ENCODE peak calls at places on chromosome 18, in five cellular contexts. X, R, S, B and F are unnamed samples.

GRCh38 chr18:40949138-40949949 is 1005.7 kb upstream of the PIK3C3 start:
- DNase-seq in X (no peak), R (no peak), S (no peak), B (no peak), F (no peak)

GRCh38 chr18:59512025-59512710 is 153.1 kb upstream of the LMAN1 start:
- DNase-seq in X (no peak), R (no peak), S (no peak), B (no peak), F (no peak)

GRCh38 chr18:37385846-37386435 is 179.7 kb downstream of the CELF4 start:
- DNase-seq in X (no peak), R (no peak), S (peak; percentile 13), B (no peak), F (no peak)

GRCh38 chr18:31685097-31686082 is 1.0 kb upstream of the B4GALT6 start:
- DNase-seq in X (peak; percentile 92), R (peak; percentile 37), S (peak; percentile 80), B (peak; percentile 72), F (no peak)

GRCh38 chr18:43661570-43661969 is 384.3 kb upstream of the SYT4 start:
- DNase-seq in X (peak; percentile 62), R (no peak), S (peak; percentile 71), B (peak; percentile 2), F (peak; percentile 46)

GRCh38 chr18:76458522-76459311 is 36.3 kb downstream of the ZNF516 start:
- DNase-seq in X (peak; percentile 34), R (no peak), S (no peak), B (no peak), F (no peak)

GRCh38 chr18:73719611-73720010 is 428.0 kb downstream of the FBXO15 start:
- DNase-seq in X (no peak), R (no peak), S (no peak), B (no peak), F (no peak)

GRCh38 chr18:43420950-43421349 is 143.7 kb upstream of the SYT4 start:
- DNase-seq in X (no peak), R (no peak), S (no peak), B (no peak), F (no peak)

GRCh38 chr18:23401400-23402347 is 51.4 kb upstream of the RIOK3 start:
- DNase-seq in X (peak; percentile 82), R (no peak), S (peak; percentile 83), B (peak; percentile 18), F (no peak)

GRCh38 chr18:22591231-22591630 is 173.5 kb upstream of the CTAGE1 start:
- DNase-seq in X (no peak), R (no peak), S (peak; percentile 93), B (no peak), F (no peak)

GRCh38 chr18:54222922-54223567 is 1.4 kb downstream of the MBD2 start:
- DNase-seq in X (no peak), R (no peak), S (no peak), B (no peak), F (no peak)

GRCh38 chr18:77054288-77054605 is 78.3 kb downstream of the MBP start:
- DNase-seq in X (no peak), R (peak; percentile 82), S (no peak), B (no peak), F (no peak)

GRCh38 chr18:77114564-77115391 is 17.8 kb downstream of the MBP start:
- DNase-seq in X (peak; percentile 74), R (peak; percentile 98), S (peak; percentile 70), B (peak; percentile 87), F (peak; percentile 65)

GRCh38 chr18:67525328-67526110 is 9.0 kb upstream of the DSEL start:
- DNase-seq in X (peak; percentile 68), R (no peak), S (peak; percentile 99), B (peak; percentile 43), F (peak; percentile 94)

GRCh38 chr18:9413586-9413985 is 61.7 kb upstream of the RALBP1 start:
- DNase-seq in X (no peak), R (no peak), S (peak; percentile 60), B (no peak), F (peak; percentile 84)

GRCh38 chr18:9429662-9429993 is 45.7 kb upstream of the RALBP1 start:
- DNase-seq in X (no peak), R (no peak), S (no peak), B (no peak), F (no peak)

GRCh38 chr18:23437357-23438045 is 15.6 kb upstream of the RIOK3 start:
- DNase-seq in X (peak; percentile 92), R (peak; percentile 54), S (peak; percentile 69), B (peak; percentile 65), F (peak; percentile 12)

GRCh38 chr18:29164993-29165599 is 988.2 kb upstream of the CDH2 start:
- DNase-seq in X (no peak), R (no peak), S (peak; percentile 96), B (no peak), F (peak; percentile 52)

GRCh38 chr18:79599503-79599931 is 80.1 kb upstream of the CTDP1 start:
- DNase-seq in X (no peak), R (no peak), S (peak; percentile 83), B (no peak), F (peak; percentile 40)

GRCh38 chr18:74546751-74547530 is 12.6 kb downstream of the CNDP1 start:
- DNase-seq in X (no peak), R (no peak), S (peak; percentile 19), B (no peak), F (no peak)

GRCh38 chr18:9103488-9103887 is 989 bp downstream of the NDUFV2 start:
- DNase-seq in X (no peak), R (no peak), S (no peak), B (no peak), F (no peak)

GRCh38 chr18:32277492-32277988 is 87.7 kb downstream of the MEP1B start:
- DNase-seq in X (no peak), R (no peak), S (no peak), B (no peak), F (no peak)

GRCh38 chr18:77369644-77370043 is 120.0 kb downstream of the GALR1 start:
- DNase-seq in X (no peak), R (no peak), S (no peak), B (no peak), F (no peak)

GRCh38 chr18:21241224-21242131 is 554 bp upstream of the GREB1L start:
- DNase-seq in X (peak; percentile 69), R (no peak), S (no peak), B (no peak), F (no peak)

GRCh38 chr18:3061581-3062416 is 48.9 kb upstream of the LPIN2 start:
- DNase-seq in X (peak; percentile 37), R (no peak), S (no peak), B (no peak), F (no peak)

GRCh38 chr18:21408681-21409080 is 166.6 kb downstream of the GREB1L start:
- DNase-seq in X (no peak), R (no peak), S (no peak), B (no peak), F (no peak)

GRCh38 chr18:4789506-4789905 is 334.4 kb upstream of the DLGAP1 start:
- DNase-seq in X (no peak), R (no peak), S (no peak), B (no peak), F (no peak)

GRCh38 chr18:44098551-44099098 is 582.1 kb upstream of the SETBP1 start:
- DNase-seq in X (peak; percentile 85), R (no peak), S (peak; percentile 50), B (no peak), F (no peak)

GRCh38 chr18:10008006-10008647 is 94.3 kb downstream of the VAPA start:
- DNase-seq in X (peak; percentile 1), R (no peak), S (no peak), B (no peak), F (no peak)

GRCh38 chr18:47876813-47877212 is 53.6 kb downstream of the SMAD2 start:
- DNase-seq in X (no peak), R (no peak), S (no peak), B (no peak), F (no peak)
- TF ChIP-seq CTCF in X (peak; percentile 63), R (no peak), S (no peak), B (no peak), F (no peak)

DNA sequence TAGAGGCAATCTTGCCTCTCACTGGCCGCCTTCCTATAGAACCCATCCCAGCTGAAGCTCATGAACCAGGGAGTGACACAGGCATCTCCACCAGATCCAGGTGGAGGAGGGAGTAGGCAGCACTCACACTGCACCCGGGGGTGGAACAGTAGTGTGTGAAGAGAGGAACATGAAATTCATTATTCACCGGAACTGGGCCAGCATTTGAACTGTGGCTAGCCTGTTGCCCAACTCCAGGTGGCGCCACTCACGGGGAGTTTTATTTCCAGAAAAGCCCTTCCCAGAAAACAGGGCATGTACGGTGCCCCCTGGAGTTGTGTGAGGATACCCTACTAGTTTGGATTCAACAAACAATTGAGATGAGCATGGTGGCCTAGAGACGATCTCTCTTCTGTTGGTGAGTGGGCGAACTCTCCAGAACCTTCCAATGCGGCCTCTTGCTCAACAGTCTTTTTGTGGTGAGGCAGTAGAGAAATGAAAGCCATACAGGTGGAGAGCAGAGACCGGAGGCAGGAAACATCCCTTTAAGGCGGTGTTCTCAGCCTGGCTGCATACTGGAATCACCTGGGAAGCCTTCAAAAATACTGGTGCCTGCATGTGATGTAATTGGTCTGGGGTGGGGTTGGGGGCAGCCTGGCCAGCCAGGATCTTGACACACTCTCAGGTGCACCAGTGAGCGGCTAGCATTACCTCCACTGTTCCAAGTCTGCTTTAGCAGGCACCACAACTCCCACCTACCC is 73.5 kb upstream of the NEDD4L start:
- DNase-seq in X (peak; percentile 84), R (no peak), S (no peak), B (no peak), F (no peak)
- TF ChIP-seq CTCF in X (peak; percentile 85), R (no peak), S (peak; percentile 27), B (peak; percentile 18), F (no peak)

GRCh38 chr18:13005289-13005688 is 14.1 kb downstream of the CEP192 start:
- DNase-seq in X (no peak), R (no peak), S (no peak), B (no peak), F (no peak)

GRCh38 chr18:13006731-13007550 is 15.8 kb downstream of the CEP192 start:
- DNase-seq in X (no peak), R (no peak), S (no peak), B (no peak), F (no peak)

GRCh38 chr18:12998332-12999060 is 7.3 kb downstream of the CEP192 start:
- DNase-seq in X (no peak), R (no peak), S (no peak), B (no peak), F (no peak)

GRCh38 chr18:13004316-13004879 is 13.2 kb downstream of the CEP192 start:
- DNase-seq in X (no peak), R (no peak), S (no peak), B (no peak), F (no peak)

GRCh38 chr18:13003466-13003896 is 12.3 kb downstream of the CEP192 start:
- DNase-seq in X (peak; percentile 95), R (peak; percentile 75), S (peak; percentile 73), B (no peak), F (no peak)
- TF ChIP-seq CTCF in X (peak; percentile 81), R (peak; percentile 50), S (peak; percentile 53), B (no peak), F (peak; percentile 60)

GRCh38 chr18:65206551-65207260 is 544.1 kb upstream of the CDH7 start:
- DNase-seq in X (peak; percentile 89), R (no peak), S (no peak), B (no peak), F (no peak)
- TF ChIP-seq CTCF in X (peak; percentile 85), R (no peak), S (no peak), B (no peak), F (no peak)